ENCODE peak calls at places on chromosome 1, in six cellular contexts. L is heart left ventricle, X is IMR-90, T is endothelial cell of umbilical vein, J is sigmoid colon, P is esophagus squamous epithelium. N is an unnamed sample. For H3K36me3, the result is how much of the 10 kb centered on the place peaks cover.

GRCh38 chr1:177701654-177702353 is 268.1 kb downstream of the SEC16B start:
- DNase-seq in L (no peak), T (no peak), J (no peak), X (no peak), P (no peak), N (no peak)

GRCh38 chr1:112904071-112904830 is 51.7 kb downstream of the SLC16A1 start:
- DNase-seq in X (peak), T (no peak), J (no peak), P (no peak), L (no peak), N (no peak)

GRCh38 chr1:182430263-182431068 is 19.5 kb upstream of the RGSL1 start:
- DNase-seq in X (peak), L (no peak), J (no peak), T (no peak), P (no peak), N (no peak)

GRCh38 chr1:89673251-89673650 is 40.3 kb downstream of the LRRC8C start:
- DNase-seq in J (no peak), L (no peak), T (no peak), P (no peak), X (no peak), N (no peak)

GRCh38 chr1:248622491-248623106 is 12.3 kb downstream of the OR2T11 start:
- DNase-seq in L (no peak), T (peak), P (no peak), X (peak), J (no peak), N (no peak)

GRCh38 chr1:58895082-58895481 is 111.2 kb upstream of the JUN start:
- DNase-seq in L (no peak), J (no peak), X (no peak), P (no peak), T (no peak), N (no peak)

GRCh38 chr1:183635112-183635605 is 424 bp downstream of the ARPC5 start:
- DNase-seq in T (no peak), L (peak), J (peak), X (no peak), P (no peak), N (peak)

GRCh38 chr1:37478451-37478871 is 4.1 kb downstream of the ZC3H12A start:
- DNase-seq in P (no peak), T (no peak), X (peak), L (no peak), J (no peak), N (no peak)

GRCh38 chr1:195462646-195463045 is 1145.6 kb downstream of the KCNT2 start:
- DNase-seq in J (no peak), P (no peak), T (no peak), X (peak), L (no peak), N (no peak)

GRCh38 chr1:92786298-92786901 is 1.5 kb upstream of the EVI5 start:
- DNase-seq in L (no peak), P (no peak), X (no peak), J (no peak), T (no peak), N (no peak)

GRCh38 chr1:172323666-172324065 is 96.8 kb upstream of the C1orf105 start:
- DNase-seq in P (no peak), T (no peak), L (no peak), X (no peak), J (no peak), N (no peak)

GRCh38 chr1:59185163-59185855 is 111.6 kb upstream of the FGGY start:
- DNase-seq in T (no peak), P (no peak), X (no peak), L (no peak), J (no peak), N (no peak)

GRCh38 chr1:37166005-37166404 is 131.7 kb upstream of the GRIK3 start:
- DNase-seq in L (no peak), X (no peak), T (no peak), P (no peak), J (no peak), N (no peak)

GRCh38 chr1:46030876-46031660 is 101.4 kb downstream of the PIK3R3 start:
- DNase-seq in L (no peak), J (no peak), X (no peak), P (no peak), T (no peak), N (no peak)

GRCh38 chr1:165419839-165420238 is 25.1 kb downstream of the RXRG start:
- DNase-seq in P (no peak), X (no peak), T (no peak), L (no peak), J (no peak), N (no peak)

GRCh38 chr1:177469519-177469918 is 298.8 kb downstream of the BRINP2 start:
- DNase-seq in J (no peak), X (no peak), T (no peak), P (no peak), L (no peak), N (no peak)

DNA sequence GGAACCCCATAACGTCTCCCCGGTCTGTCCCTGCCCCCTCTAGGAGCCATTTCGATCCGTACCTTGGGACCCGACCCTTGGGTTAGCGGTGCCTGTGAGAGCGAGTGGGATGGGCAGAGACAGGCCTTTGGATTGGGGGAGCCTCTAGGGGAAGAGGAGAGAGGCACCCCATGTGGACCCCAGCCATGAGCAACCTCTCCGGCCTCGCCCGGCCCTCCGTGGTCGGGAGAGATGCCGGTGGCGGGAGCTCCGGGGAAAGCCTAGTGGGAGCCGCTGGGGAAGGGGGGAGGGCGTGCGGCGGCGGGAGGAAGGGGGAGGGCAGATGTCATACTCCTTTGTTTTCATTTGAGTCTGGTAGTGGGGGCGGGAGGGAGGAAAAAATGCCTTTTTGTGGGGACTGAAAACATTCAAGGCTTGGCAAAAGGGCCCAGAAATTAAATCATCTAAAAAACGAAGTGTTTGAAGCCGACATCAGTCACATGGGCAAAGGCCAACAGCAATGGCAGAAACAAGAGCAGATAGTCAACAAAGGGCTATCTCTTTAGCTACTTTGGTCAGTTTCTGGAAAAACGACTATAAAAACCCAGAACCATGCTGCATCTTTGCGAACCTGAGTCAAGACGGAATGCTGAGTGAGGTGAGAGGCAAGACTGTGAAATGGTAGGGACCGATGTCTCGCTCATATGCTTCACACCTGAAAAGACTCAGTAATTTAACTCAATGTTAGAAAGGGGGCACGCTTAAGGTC is 751 bp downstream of the PTBP2 start:
- DNase-seq in P (no peak), J (peak), T (peak), L (peak), X (peak), N (peak)
- TF ChIP-seq POLR2A in P (no peak), J (peak), T (no peak), L (no peak), X (peak), N (no peak)

DNA sequence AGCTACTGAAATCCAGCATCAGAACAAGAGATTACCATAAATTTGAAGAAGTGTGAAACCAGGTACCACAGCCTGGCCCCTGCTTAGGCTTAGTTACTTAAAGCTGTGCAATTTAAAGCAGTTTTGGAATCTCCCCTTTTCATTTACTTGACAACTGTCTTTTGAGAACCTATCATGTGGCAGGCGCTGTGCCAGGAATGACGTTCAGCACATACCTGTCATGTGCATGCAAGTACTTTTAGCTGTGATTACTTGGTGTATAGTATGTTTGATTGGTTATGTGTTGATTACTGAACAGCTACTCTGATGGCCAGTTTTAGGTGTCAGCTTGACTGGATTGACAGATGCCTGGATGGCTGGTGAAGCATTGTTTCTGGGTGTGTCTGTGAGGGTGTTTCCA is 177.8 kb downstream of the RYR2 start:
- DNase-seq in T (no peak), P (no peak), L (no peak), X (no peak), J (no peak), N (no peak)
- H3K27ac ChIP-seq in T (no peak), P (no peak), L (peak), X (no peak), J (peak), N (no peak)

DNA sequence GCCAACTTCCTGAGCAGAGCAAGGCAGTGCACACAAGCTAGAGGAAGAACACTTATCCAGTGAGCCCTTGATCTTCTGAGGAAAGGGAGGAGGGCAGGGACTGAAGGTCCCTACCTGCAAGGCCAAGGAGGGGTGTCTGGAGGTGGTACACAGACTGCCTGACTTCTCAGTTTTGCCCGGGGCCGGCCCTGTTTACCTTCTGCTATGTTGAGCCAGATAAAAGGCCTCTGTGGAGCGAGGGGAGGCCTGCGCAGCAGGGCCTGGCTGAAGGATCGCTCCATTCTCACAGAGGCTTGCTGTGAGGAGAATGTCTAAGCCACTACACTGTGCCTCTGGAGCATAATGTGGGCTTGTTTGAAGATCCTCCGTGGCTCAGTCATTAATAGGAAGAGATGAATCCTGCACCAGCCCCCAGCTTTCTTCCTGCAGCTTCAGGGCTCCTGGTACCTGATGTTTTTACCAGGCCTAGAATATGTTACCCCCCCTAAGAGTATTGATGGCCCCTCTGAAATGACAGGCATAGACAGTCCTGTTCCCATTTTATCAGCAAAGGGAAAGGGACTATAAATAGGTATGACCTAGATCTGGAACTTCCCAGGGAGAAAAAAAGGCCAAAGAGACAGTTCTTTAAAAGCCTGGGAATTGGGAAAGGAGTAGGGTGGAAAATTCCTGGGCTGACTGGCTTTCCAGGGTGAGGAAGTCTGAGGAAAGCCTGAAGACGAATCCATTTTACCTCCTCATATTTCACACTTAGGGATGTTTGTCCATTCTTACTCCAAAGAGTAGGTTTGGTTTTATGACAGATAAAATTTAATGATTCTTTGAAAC is 4.7 kb downstream of the POGK start:
- DNase-seq in J (no peak), P (no peak), T (peak), X (peak), L (no peak), N (no peak)
- H3K36me3 ChIP-seq in J (under half), P (half or more), T (under half), X (half or more), L (under half), N (under half)

DNA sequence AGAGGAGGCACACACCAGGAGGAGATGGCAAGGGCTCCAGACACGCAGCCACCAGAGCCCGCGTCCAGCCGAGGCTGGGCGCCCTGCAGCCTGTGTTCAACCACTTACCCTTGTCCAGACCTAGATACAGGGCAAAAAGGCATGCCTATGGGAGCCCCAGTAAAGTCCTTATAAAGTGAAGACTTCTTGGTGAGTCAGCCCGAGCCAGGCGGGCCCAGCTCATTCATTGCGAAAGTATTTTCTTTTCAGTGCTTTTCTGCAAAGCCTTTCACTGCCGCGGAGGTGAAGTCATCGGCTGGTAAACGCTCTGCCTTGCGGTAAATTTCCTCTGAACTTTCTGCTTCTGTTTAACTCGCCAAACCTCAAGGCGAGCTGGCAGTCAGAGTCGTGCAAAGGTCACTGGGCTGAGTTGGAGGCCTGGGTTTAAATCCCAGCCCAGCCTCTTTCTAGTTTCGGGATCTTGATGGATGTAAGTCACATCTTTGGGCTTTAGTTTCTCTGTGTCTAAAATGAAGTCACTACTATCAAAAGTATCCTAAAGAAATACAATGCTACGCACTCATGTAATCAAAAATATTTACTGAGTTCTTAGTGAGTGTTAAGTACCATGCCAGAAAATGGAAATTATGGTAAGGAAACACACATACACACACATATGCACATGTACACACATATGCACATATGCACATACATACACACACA is 54.7 kb upstream of the IFFO2 start:
- DNase-seq in P (no peak), T (peak), X (peak), L (peak), J (peak), N (peak)
- TF ChIP-seq POLR2A in P (no peak), T (no peak), X (peak), L (no peak), J (no peak), N (no peak)

GRCh38 chr1:8427493-8427892 is 109.6 kb downstream of the SLC45A1 start:
- DNase-seq in X (no peak), P (no peak), T (no peak), J (no peak), L (no peak), N (no peak)
- H3K27ac ChIP-seq in X (no peak), P (peak), T (no peak), J (peak), L (no peak), N (no peak)

GRCh38 chr1:109399326-109399957 is 1.7 kb upstream of the SORT1 start:
- DNase-seq in P (no peak), X (peak), L (no peak), J (no peak), T (peak), N (no peak)

GRCh38 chr1:109402025-109402424 is 4.3 kb upstream of the SORT1 start:
- DNase-seq in L (no peak), T (no peak), P (no peak), J (no peak), X (no peak), N (no peak)

GRCh38 chr1:109400035-109400655 is 2.4 kb upstream of the SORT1 start:
- DNase-seq in X (no peak), L (no peak), J (no peak), P (no peak), T (no peak), N (no peak)

DNA sequence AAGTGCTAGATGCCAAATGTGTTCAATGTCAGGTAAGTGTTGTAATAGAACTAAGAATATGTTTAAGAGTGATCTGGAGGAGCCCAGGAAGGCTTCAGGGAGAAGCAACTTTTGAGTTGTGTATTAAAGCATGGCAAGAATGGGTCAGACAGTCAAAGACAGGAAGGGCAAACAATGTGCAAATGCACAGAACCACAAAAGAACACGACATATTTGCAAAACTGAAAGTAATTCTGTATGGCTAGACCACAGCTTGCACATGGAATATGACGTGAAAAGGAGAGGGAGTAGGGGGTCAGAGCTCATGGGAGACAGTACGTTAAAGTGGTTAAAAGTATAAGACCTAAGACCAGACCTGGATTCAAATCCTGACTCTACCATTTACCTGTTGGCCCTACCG is 7.1 kb upstream of the SORT1 start:
- DNase-seq in P (no peak), J (no peak), X (no peak), L (no peak), T (no peak), N (no peak)
- H3K36me3 ChIP-seq in P (half or more), J (under half), X (under half), L (under half), T (under half), N (under half)

N was measured in ovary.